ENCODE peak calls at places on chromosome 6, in seven cellular contexts. N, C, Z, L, Y, X and F are unnamed samples.

GRCh38 chr6:144334150-144334708 is 49.1 kb downstream of the UTRN start:
- DNase-seq in X (no peak), Z (peak), C (no peak), L (no peak), Y (no peak), N (peak), F (peak)

GRCh38 chr6:158460602-158461092 is 99.2 kb upstream of the TMEM181 start:
- DNase-seq in C (no peak), L (peak), N (no peak), X (peak), Y (no peak), Z (no peak), F (no peak)

GRCh38 chr6:27809939-27810767 is 102.0 kb downstream of the OR2B2 start:
- DNase-seq in N (peak), X (peak), C (peak), Z (peak), L (peak), Y (peak), F (peak)

GRCh38 chr6:3026811-3027626 is 27.3 kb downstream of the NQO2 start:
- DNase-seq in X (peak), Z (no peak), N (peak), C (no peak), Y (no peak), L (peak), F (no peak)

GRCh38 chr6:111566873-111567517 is 38.7 kb downstream of the TRAF3IP2 start:
- DNase-seq in Y (no peak), Z (no peak), N (no peak), X (peak), L (no peak), C (no peak), F (no peak)

GRCh38 chr6:137543114-137543513 is 48.9 kb upstream of the OLIG3 start:
- DNase-seq in Y (no peak), C (no peak), L (no peak), Z (no peak), X (no peak), N (no peak), F (no peak)

GRCh38 chr6:167533851-167534250 is 209.0 kb downstream of the TTLL2 start:
- DNase-seq in L (no peak), Z (no peak), Y (no peak), X (no peak), C (no peak), N (no peak), F (no peak)

GRCh38 chr6:106114492-106114891 is 28.4 kb downstream of the PRDM1 start:
- DNase-seq in Y (no peak), C (no peak), L (no peak), N (peak), Z (no peak), X (no peak), F (no peak)

GRCh38 chr6:133632206-133632605 is 256.7 kb upstream of the TCF21 start:
- DNase-seq in N (no peak), Z (no peak), Y (no peak), X (no peak), C (no peak), L (peak), F (no peak)

GRCh38 chr6:6469074-6469473 is 119.4 kb upstream of the LY86 start:
- DNase-seq in C (no peak), Z (no peak), N (no peak), Y (no peak), X (no peak), L (no peak), F (no peak)

GRCh38 chr6:2733324-2733723 is 17.4 kb downstream of the MYLK4 start:
- DNase-seq in N (no peak), L (peak), C (no peak), Z (peak), Y (no peak), X (no peak), F (no peak)

GRCh38 chr6:137304020-137304780 is 85.0 kb upstream of the IFNGR1 start:
- DNase-seq in Y (no peak), N (no peak), X (no peak), Z (no peak), C (no peak), L (no peak), F (no peak)

GRCh38 chr6:118577972-118578371 is 29.9 kb downstream of the PLN start:
- DNase-seq in N (no peak), X (no peak), L (no peak), Z (no peak), Y (no peak), C (no peak), F (no peak)

GRCh38 chr6:81451787-81452186 is 300.7 kb downstream of the TENT5A start:
- DNase-seq in C (no peak), X (peak), Z (no peak), L (peak), N (no peak), Y (peak), F (no peak)

GRCh38 chr6:12767016-12767415 is 50.4 kb downstream of the PHACTR1 start:
- DNase-seq in Z (no peak), L (no peak), X (no peak), C (no peak), N (no peak), Y (no peak), F (no peak)

GRCh38 chr6:137097057-137097456 is 52.3 kb upstream of the IL20RA start:
- DNase-seq in Y (no peak), Z (no peak), N (no peak), C (no peak), L (no peak), X (no peak), F (no peak)

GRCh38 chr6:30163090-30163917 is at the start of gene TRIM15:
- DNase-seq in Y (no peak), Z (no peak), N (no peak), L (no peak), C (peak), X (no peak), F (no peak)

GRCh38 chr6:155187096-155187495 is 76.7 kb upstream of the CLDN20 start:
- DNase-seq in Y (no peak), Z (no peak), X (peak), C (no peak), N (no peak), L (no peak), F (no peak)

GRCh38 chr6:99492137-99492536 is 23.1 kb downstream of the USP45 start:
- DNase-seq in N (no peak), L (no peak), Y (no peak), C (no peak), X (no peak), Z (no peak), F (no peak)

GRCh38 chr6:44047801-44048200 is 79.5 kb downstream of the MRPL14 start:
- DNase-seq in L (no peak), N (no peak), C (no peak), Y (no peak), Z (no peak), X (no peak), F (no peak)

GRCh38 chr6:12369781-12370262 is 79.7 kb downstream of the EDN1 start:
- DNase-seq in X (no peak), N (no peak), L (no peak), C (no peak), Z (no peak), Y (no peak), F (no peak)

GRCh38 chr6:161476711-161477110 is 202.8 kb upstream of the AGPAT4 start:
- DNase-seq in X (peak), C (no peak), Z (no peak), L (no peak), Y (no peak), N (no peak), F (no peak)

GRCh38 chr6:16639689-16640480 is 121.4 kb downstream of the ATXN1 start:
- DNase-seq in Z (no peak), Y (peak), N (no peak), L (peak), X (peak), C (no peak), F (no peak)

GRCh38 chr6:158854214-158855101 is 35.3 kb upstream of the EZR start:
- DNase-seq in L (peak), X (peak), Y (no peak), C (no peak), Z (no peak), N (no peak), F (no peak)

GRCh38 chr6:14417377-14417776 is 299.8 kb downstream of the CD83 start:
- DNase-seq in N (no peak), Z (no peak), C (no peak), L (no peak), Y (no peak), X (no peak), F (no peak)

GRCh38 chr6:11854418-11855165 is 76.0 kb upstream of the ADTRP start:
- DNase-seq in Y (no peak), L (peak), X (peak), Z (no peak), N (no peak), C (peak), F (no peak)

GRCh38 chr6:124999105-124999764 is 37.0 kb downstream of the RNF217 start:
- DNase-seq in Z (no peak), C (no peak), L (no peak), Y (no peak), N (no peak), X (peak), F (no peak)

GRCh38 chr6:43708857-43709653 is 21.5 kb upstream of the MRPS18A start:
- DNase-seq in N (no peak), L (peak), Y (no peak), Z (no peak), X (no peak), C (no peak), F (no peak)

GRCh38 chr6:169620171-169621125 is 81.4 kb downstream of the WDR27 start:
- DNase-seq in N (no peak), Z (no peak), Y (no peak), L (peak), X (peak), C (no peak), F (no peak)

GRCh38 chr6:22667855-22668254 is 98.5 kb downstream of the HDGFL1 start:
- DNase-seq in L (no peak), Z (no peak), C (no peak), N (no peak), X (no peak), Y (no peak), F (no peak)

GRCh38 chr6:46263709-46264091 is 92.9 kb upstream of the ENPP5 start:
- DNase-seq in Z (no peak), N (no peak), X (peak), L (peak), C (no peak), Y (no peak), F (no peak)

GRCh38 chr6:137025786-137026730 is 18.7 kb downstream of the IL20RA start:
- DNase-seq in Y (no peak), Z (no peak), X (no peak), C (no peak), L (no peak), N (no peak), F (no peak)

GRCh38 chr6:12008366-12009179 is 3.5 kb upstream of the HIVEP1 start:
- DNase-seq in X (peak), C (peak), N (peak), Z (peak), L (peak), Y (peak), F (peak)

GRCh38 chr6:156450421-156450820 is 326.8 kb upstream of the ARID1B start:
- DNase-seq in L (no peak), Z (no peak), Y (no peak), N (no peak), X (no peak), C (no peak), F (no peak)

GRCh38 chr6:4212588-4212987 is 77.2 kb upstream of the ECI2 start:
- DNase-seq in X (no peak), N (no peak), C (peak), Y (no peak), Z (no peak), L (no peak), F (no peak)

GRCh38 chr6:7673063-7673536 is 52.8 kb upstream of the BMP6 start:
- DNase-seq in Z (no peak), N (no peak), C (no peak), L (peak), Y (peak), X (peak), F (no peak)

GRCh38 chr6:114049367-114049966 is 78.5 kb upstream of the HDAC2 start:
- DNase-seq in C (no peak), X (peak), Y (no peak), N (no peak), Z (no peak), L (peak), F (no peak)